ENCODE peak calls at places on chromosomes 16 and 17, in four cellular contexts. W is mesendoderm, Y is breast epithelium, N is Karpas-422. E is an unnamed sample.

GRCh38 chr16:62954144-62955032 is 918.1 kb upstream of the CDH8 start:
- DNase-seq in N (no peak), W (peak), Y (no peak), E (peak)

GRCh38 chr17:58268326-58268725 is 12.4 kb downstream of the MPO start:
- DNase-seq in W (no peak), Y (no peak), N (no peak), E (peak)

GRCh38 chr16:55437627-55438026 is 41.4 kb upstream of the MMP2 start:
- DNase-seq in W (no peak), Y (no peak), N (no peak), E (no peak)

GRCh38 chr17:13557077-13557476 is 44.7 kb downstream of the HS3ST3A1 start:
- DNase-seq in N (no peak), Y (no peak), W (no peak), E (no peak)

GRCh38 chr16:85833540-85833914 is 34.0 kb downstream of the COX4I1 start:
- DNase-seq in Y (no peak), W (no peak), N (peak), E (no peak)

GRCh38 chr17:68777856-68778694 is 176.9 kb upstream of the FAM20A start:
- DNase-seq in W (peak), N (no peak), Y (no peak), E (peak)

GRCh38 chr17:77437017-77437416 is 296.2 kb downstream of the SEC14L1 start:
- DNase-seq in N (peak), W (no peak), Y (no peak), E (no peak)

GRCh38 chr17:77325826-77326581 is 185.2 kb downstream of the SEC14L1 start:
- DNase-seq in W (no peak), N (no peak), Y (peak), E (peak)

GRCh38 chr16:49706620-49707355 is 149.1 kb downstream of the ZNF423 start:
- DNase-seq in W (no peak), N (no peak), Y (no peak), E (no peak)

GRCh38 chr17:4710693-4711634 is 532 bp downstream of the ARRB2 start:
- DNase-seq in N (peak), W (no peak), Y (no peak), E (no peak)

GRCh38 chr17:65888649-65889048 is 303.3 kb downstream of the CEP112 start:
- DNase-seq in W (peak), N (no peak), Y (no peak), E (peak)

GRCh38 chr17:68352041-68352440 is 60.7 kb downstream of the ARSG start:
- DNase-seq in N (no peak), W (no peak), Y (no peak), E (no peak)

GRCh38 chr16:6211644-6212043 is 1114.0 kb upstream of the EEF2KMT start:
- DNase-seq in W (no peak), N (no peak), Y (no peak), E (no peak)

GRCh38 chr17:57940653-57941329 is 14.4 kb downstream of the CUEDC1 start:
- DNase-seq in N (peak), Y (no peak), W (no peak), E (no peak)

GRCh38 chr16:4313563-4314531 is 2.0 kb upstream of the GLIS2 start:
- DNase-seq in W (peak), Y (no peak), N (peak), E (peak)

DNA sequence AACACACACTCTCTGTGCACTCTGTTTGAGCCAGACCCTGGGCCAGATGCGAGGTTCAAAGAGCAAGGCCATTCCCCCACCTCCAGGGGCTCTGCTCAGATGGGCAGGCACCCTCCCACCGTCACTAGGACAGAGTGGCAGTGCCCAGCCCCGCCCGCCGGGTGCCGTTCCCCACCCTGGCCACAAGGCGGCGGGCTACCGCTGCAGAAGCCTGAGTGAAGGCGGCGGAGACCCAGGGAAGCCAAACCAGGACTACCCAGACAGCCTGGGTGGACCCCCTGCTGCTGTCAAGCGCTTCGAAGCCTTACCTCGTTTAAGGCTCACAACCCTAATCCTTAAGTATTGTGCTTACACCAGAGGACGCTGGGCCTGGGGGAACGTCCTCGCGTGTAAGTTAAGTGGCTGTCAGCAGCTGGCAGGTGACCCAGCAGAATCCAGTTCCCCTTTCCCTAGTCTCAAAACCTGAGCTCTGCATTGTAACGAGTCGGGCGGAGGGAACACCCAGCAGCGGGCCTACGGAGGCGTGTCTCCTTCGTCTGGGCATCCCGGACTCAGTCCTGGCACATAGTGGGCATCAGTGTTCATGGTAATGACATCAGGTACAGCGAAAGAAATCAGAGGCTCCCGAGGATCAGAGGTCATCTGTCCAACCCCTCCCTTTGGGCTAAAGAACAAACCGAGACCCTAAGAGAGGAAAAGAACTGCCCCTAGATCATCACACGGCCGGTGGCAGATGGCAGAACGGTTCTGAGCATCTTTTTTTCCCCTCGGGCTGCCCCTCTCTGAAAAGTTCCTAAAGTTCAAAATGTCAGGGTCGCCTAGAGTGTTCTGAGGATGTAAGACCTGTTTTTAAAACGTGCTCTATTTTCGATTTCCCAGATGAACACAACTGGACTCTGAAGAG is 4.4 kb downstream of the ARHGAP27 start:
- DNase-seq in W (peak), N (peak), Y (no peak), E (peak)
- H3K4me3 ChIP-seq in W (no peak), N (peak), Y (peak), E (no peak)

GRCh38 chr17:39736319-39737165 is 1.2 kb upstream of the GRB7 start:
- DNase-seq in N (no peak), Y (no peak), W (peak), E (no peak)

GRCh38 chr17:39739020-39739884 is 1.5 kb downstream of the GRB7 start:
- DNase-seq in W (peak), Y (peak), N (no peak), E (peak)

GRCh38 chr17:39737331-39737760 is 392 bp upstream of the GRB7 start:
- DNase-seq in Y (no peak), W (no peak), N (no peak), E (no peak)

GRCh38 chr17:39738568-39738901 is 797 bp downstream of the GRB7 start:
- DNase-seq in N (no peak), W (peak), Y (peak), E (peak)

DNA sequence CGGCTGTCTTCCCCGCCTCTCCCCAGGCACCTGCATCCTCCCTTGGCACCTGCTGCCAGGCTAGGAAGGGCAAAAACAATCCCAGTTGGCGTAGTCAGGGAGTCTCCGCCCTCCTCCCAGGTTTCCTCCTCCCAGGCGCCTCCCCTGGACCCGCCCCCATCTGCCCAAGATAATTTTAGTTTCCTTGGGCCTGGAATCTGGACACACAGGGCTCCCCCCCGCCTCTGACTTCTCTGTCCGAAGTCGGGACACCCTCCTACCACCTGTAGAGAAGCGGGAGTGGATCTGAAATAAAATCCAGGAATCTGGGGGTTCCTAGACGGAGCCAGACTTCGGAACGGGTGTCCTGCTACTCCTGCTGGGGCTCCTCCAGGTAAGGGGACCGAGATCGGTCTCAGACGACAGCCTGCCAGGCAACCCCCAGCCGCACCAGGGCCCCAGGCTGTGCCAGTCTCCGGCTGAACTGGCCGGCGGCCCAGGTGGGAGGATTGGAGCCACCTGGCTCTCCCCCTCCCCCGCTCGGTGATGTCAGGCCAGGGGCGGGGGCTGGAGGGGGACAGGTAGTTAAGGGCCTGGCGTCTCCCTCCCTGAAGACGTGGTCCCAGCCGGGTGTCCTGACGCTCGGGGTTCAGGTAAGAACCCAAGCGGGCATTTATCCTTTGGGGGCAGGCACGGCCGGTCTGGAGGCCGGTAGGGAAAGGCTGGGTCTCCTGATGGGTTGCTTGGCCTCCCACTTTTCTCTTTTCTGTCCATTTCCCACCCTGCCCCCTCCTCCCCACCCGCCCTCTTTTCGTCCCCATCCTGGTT is at the start of gene GRB7:
- DNase-seq in Y (peak), N (no peak), W (peak), E (peak)
- H3K4me3 ChIP-seq in Y (peak), N (peak), W (peak), E (peak)

DNA sequence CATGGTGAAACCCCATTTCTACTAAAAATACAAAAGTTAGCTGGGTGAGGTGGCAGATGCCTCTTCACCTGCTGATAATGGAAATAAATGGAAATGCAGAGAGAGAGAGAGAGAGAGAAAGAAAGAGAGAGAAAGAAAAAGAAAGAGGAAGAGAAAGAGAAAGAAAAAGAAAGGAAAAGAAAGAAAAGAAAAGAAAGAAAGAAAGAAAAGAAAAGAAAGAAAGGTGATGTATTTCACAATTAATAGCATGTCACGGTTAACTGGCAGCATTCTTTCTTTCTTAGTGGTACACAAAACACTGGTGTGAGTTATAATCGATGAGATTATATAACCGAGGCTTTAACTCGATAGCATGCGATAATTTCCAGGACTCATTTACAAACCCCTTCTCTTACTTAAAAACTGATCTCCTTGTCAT is 3.2 kb downstream of the ACOX1 start:
- DNase-seq in N (no peak), Y (no peak), W (no peak), E (no peak)
- H3K4me3 ChIP-seq in N (no peak), Y (peak), W (no peak), E (peak)

GRCh38 chr16:54290203-54291106 is 3.9 kb upstream of the IRX3 start:
- DNase-seq in N (no peak), W (peak), Y (no peak), E (peak)
- H3K4me3 ChIP-seq in N (no peak), W (no peak), Y (no peak), E (peak)

DNA sequence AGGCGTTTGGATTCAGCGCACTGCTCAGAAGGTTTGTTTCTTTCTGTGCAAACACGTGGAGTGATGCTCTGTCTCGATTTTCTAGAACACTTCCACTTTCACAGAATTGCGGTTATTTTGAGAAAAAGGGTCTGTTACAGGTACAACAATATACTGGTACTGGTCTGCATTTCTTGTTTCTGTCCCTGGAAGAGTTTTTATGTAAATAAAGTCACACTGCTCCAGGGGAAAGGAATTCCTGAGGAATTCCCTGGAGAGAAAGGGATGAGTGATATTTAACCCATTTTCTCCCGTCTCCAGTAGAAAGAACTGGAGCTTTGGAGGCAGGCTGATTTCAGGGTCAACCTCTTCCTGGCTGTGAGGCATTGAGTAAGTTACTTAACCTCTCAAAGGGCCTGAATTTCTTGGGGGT is 16.2 kb upstream of the RMI2 start:
- DNase-seq in W (peak), Y (no peak), N (peak), E (peak)
- H3K4me3 ChIP-seq in W (no peak), Y (no peak), N (peak), E (peak)

GRCh38 chr16:21265104-21265825 is 12.8 kb downstream of the CRYM start:
- DNase-seq in N (no peak), W (no peak), Y (no peak), E (no peak)
- H3K4me3 ChIP-seq in N (no peak), W (no peak), Y (no peak), E (no peak)

GRCh38 chr16:1917056-1917664 is 1.1 kb downstream of the HS3ST6 start:
- DNase-seq in Y (no peak), N (no peak), W (no peak), E (no peak)
- H3K4me3 ChIP-seq in Y (peak), N (no peak), W (no peak), E (no peak)

DNA sequence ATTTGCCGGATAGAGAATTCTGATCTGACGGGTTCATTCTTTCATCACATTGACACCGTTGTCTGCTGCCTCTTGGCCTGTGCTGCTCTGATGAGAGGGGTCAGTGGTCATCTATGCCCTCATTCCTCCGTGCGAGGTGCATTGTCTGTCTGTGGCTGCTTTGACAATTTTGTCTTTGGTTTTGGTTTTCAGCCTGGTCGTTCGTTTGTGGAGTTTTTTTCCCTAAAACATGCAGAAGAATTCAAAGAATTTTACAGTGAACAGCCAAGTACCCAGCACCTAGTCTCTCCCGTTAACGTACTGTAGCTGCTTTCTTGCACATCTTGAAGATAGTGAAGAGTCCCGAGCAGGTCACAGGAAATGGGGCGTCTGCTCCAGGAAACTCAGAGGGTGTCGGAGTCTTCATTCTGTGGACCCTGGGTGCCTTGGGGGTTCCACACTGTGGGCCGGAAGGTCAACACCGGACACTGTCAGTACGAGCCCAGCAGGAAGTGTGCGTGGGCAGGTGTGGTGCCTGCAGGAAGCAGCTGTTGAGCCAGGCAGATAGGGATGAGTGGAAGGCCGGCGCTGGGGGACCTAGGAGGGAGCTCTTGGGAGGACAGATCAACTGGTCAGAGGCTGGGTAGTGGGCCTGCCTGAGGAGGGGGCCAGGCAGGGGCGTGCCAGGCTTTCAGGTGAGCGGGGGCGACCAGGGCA is 28.2 kb downstream of the CRAMP1 start:
- DNase-seq in N (no peak), W (no peak), Y (no peak), E (no peak)
- H3K4me3 ChIP-seq in N (no peak), W (no peak), Y (no peak), E (no peak)

GRCh38 chr17:17349724-17350106 is 46.5 kb downstream of the NT5M start:
- DNase-seq in Y (peak), W (no peak), N (no peak), E (peak)
- H3K4me3 ChIP-seq in Y (no peak), W (no peak), N (no peak), E (no peak)

E was measured in endodermal cell.